ENCODE peak calls at places on chromosomes 5 and 9, in five cellular contexts. One of them, this sample, is unnamed.

GRCh38 chr5:181028032-181028819 is 11.8 kb upstream of the BTNL9 start:
- DNase-seq in iPS-NIHi11: peak; percentile 73
- DNase-seq in sciatic nerve: no peak
- DNase-seq in activated gamma-delta T cell treated with Interleukin-2 at 50 U/mL for 16 hours: no peak
- DNase-seq in natural killer cell treated with Interleukin-12 subunit alpha and Interleukin-12 subunit beta and Interleukin-15 and Interleukin-18, amount 100 ng/mL, for 72 hours: no peak
- DNase-seq in this sample: no peak

GRCh38 chr9:70954126-70954525 is 167.3 kb downstream of the TRPM3 start:
- DNase-seq in iPS-NIHi11: peak; percentile 33
- DNase-seq in sciatic nerve: no peak
- DNase-seq in natural killer cell treated with Interleukin-12 subunit alpha and Interleukin-12 subunit beta and Interleukin-15 and Interleukin-18, amount 100 ng/mL, for 72 hours: no peak
- DNase-seq in activated gamma-delta T cell treated with Interleukin-2 at 50 U/mL for 16 hours: no peak
- DNase-seq in this sample: no peak

GRCh38 chr5:8135742-8136141 is 266.8 kb downstream of the MTRR start:
- DNase-seq in activated gamma-delta T cell treated with Interleukin-2 at 50 U/mL for 16 hours: no peak
- DNase-seq in sciatic nerve: no peak
- DNase-seq in iPS-NIHi11: no peak
- DNase-seq in natural killer cell treated with Interleukin-12 subunit alpha and Interleukin-12 subunit beta and Interleukin-15 and Interleukin-18, amount 100 ng/mL, for 72 hours: no peak
- DNase-seq in this sample: no peak

GRCh38 chr9:115673599-115673998 is 480.0 kb upstream of the PAPPA start:
- DNase-seq in iPS-NIHi11: no peak
- DNase-seq in sciatic nerve: no peak
- DNase-seq in natural killer cell treated with Interleukin-12 subunit alpha and Interleukin-12 subunit beta and Interleukin-15 and Interleukin-18, amount 100 ng/mL, for 72 hours: no peak
- DNase-seq in activated gamma-delta T cell treated with Interleukin-2 at 50 U/mL for 16 hours: no peak
- DNase-seq in this sample: no peak

GRCh38 chr5:134411228-134411545 is 494 bp downstream of the CDKN2AIPNL start:
- DNase-seq in activated gamma-delta T cell treated with Interleukin-2 at 50 U/mL for 16 hours: no peak
- DNase-seq in iPS-NIHi11: no peak
- DNase-seq in sciatic nerve: no peak
- DNase-seq in natural killer cell treated with Interleukin-12 subunit alpha and Interleukin-12 subunit beta and Interleukin-15 and Interleukin-18, amount 100 ng/mL, for 72 hours: no peak
- DNase-seq in this sample: no peak

GRCh38 chr5:6399978-6400910 is 21.9 kb upstream of the MED10 start:
- DNase-seq in natural killer cell treated with Interleukin-12 subunit alpha and Interleukin-12 subunit beta and Interleukin-15 and Interleukin-18, amount 100 ng/mL, for 72 hours: no peak
- DNase-seq in sciatic nerve: no peak
- DNase-seq in iPS-NIHi11: no peak
- DNase-seq in activated gamma-delta T cell treated with Interleukin-2 at 50 U/mL for 16 hours: no peak
- DNase-seq in this sample: no peak

GRCh38 chr5:14407746-14408175 is 173.8 kb upstream of the OTULINL start:
- DNase-seq in sciatic nerve: no peak
- DNase-seq in iPS-NIHi11: no peak
- DNase-seq in activated gamma-delta T cell treated with Interleukin-2 at 50 U/mL for 16 hours: no peak
- DNase-seq in natural killer cell treated with Interleukin-12 subunit alpha and Interleukin-12 subunit beta and Interleukin-15 and Interleukin-18, amount 100 ng/mL, for 72 hours: no peak
- DNase-seq in this sample: no peak

GRCh38 chr9:33765411-33765810 is 29.9 kb upstream of the PRSS3 start:
- DNase-seq in activated gamma-delta T cell treated with Interleukin-2 at 50 U/mL for 16 hours: no peak
- DNase-seq in natural killer cell treated with Interleukin-12 subunit alpha and Interleukin-12 subunit beta and Interleukin-15 and Interleukin-18, amount 100 ng/mL, for 72 hours: no peak
- DNase-seq in iPS-NIHi11: no peak
- DNase-seq in sciatic nerve: no peak
- DNase-seq in this sample: no peak

GRCh38 chr9:85610074-85610855 is 131.5 kb downstream of the AGTPBP1 start:
- DNase-seq in activated gamma-delta T cell treated with Interleukin-2 at 50 U/mL for 16 hours: peak; percentile 38
- DNase-seq in sciatic nerve: no peak
- DNase-seq in iPS-NIHi11: peak; percentile 85
- DNase-seq in natural killer cell treated with Interleukin-12 subunit alpha and Interleukin-12 subunit beta and Interleukin-15 and Interleukin-18, amount 100 ng/mL, for 72 hours: peak; percentile 65
- DNase-seq in this sample: peak; percentile 40

GRCh38 chr5:147819371-147819770 is 12.1 kb downstream of the SPINK1 start:
- DNase-seq in iPS-NIHi11: no peak
- DNase-seq in natural killer cell treated with Interleukin-12 subunit alpha and Interleukin-12 subunit beta and Interleukin-15 and Interleukin-18, amount 100 ng/mL, for 72 hours: no peak
- DNase-seq in sciatic nerve: no peak
- DNase-seq in activated gamma-delta T cell treated with Interleukin-2 at 50 U/mL for 16 hours: no peak
- DNase-seq in this sample: no peak

GRCh38 chr9:128254855-128255759 is 20.7 kb downstream of the GOLGA2 start:
- DNase-seq in iPS-NIHi11: peak; percentile 95
- DNase-seq in natural killer cell treated with Interleukin-12 subunit alpha and Interleukin-12 subunit beta and Interleukin-15 and Interleukin-18, amount 100 ng/mL, for 72 hours: peak; percentile 74
- DNase-seq in activated gamma-delta T cell treated with Interleukin-2 at 50 U/mL for 16 hours: peak; percentile 50
- DNase-seq in sciatic nerve: peak; percentile 79
- DNase-seq in this sample: peak; percentile 51

GRCh38 chr5:15544039-15544438 is 44.1 kb downstream of the FBXL7 start:
- DNase-seq in sciatic nerve: no peak
- DNase-seq in natural killer cell treated with Interleukin-12 subunit alpha and Interleukin-12 subunit beta and Interleukin-15 and Interleukin-18, amount 100 ng/mL, for 72 hours: no peak
- DNase-seq in iPS-NIHi11: no peak
- DNase-seq in activated gamma-delta T cell treated with Interleukin-2 at 50 U/mL for 16 hours: no peak
- DNase-seq in this sample: no peak

GRCh38 chr9:73143606-73144328 is 7.9 kb upstream of the ANXA1 start:
- DNase-seq in sciatic nerve: no peak
- DNase-seq in iPS-NIHi11: no peak
- DNase-seq in natural killer cell treated with Interleukin-12 subunit alpha and Interleukin-12 subunit beta and Interleukin-15 and Interleukin-18, amount 100 ng/mL, for 72 hours: no peak
- DNase-seq in activated gamma-delta T cell treated with Interleukin-2 at 50 U/mL for 16 hours: no peak
- DNase-seq in this sample: no peak

This sample was measured in stimulated activated naive CD8-positive, alpha-beta T cell treated with anti-CD3 and anti-CD28 coated beads, Interleukin-15, amount 100 ng/mL, for 72 hours.